ENCODE peak calls at places on chromosomes 11 and 22, in four cellular contexts. One of them, this sample, is unnamed.

GRCh38 chr11:1049431-1049891 is 12.9 kb upstream of the MUC6 start:
- DNase-seq in substantia nigra: no peak
- DNase-seq in activated CD4-positive, alpha-beta T cell treated with anti-CD3 and anti-CD28 coated beads, Interleukin-2, amount 10 ng/mL, durations not matched to agents 7 days and 5 days: no peak
- DNase-seq in epithelial cell of esophagus: peak; percentile 34
- DNase-seq in this sample: no peak

GRCh38 chr11:132202621-132203020 is 832.2 kb downstream of the NTM start:
- DNase-seq in substantia nigra: no peak
- DNase-seq in activated CD4-positive, alpha-beta T cell treated with anti-CD3 and anti-CD28 coated beads, Interleukin-2, amount 10 ng/mL, durations not matched to agents 7 days and 5 days: no peak
- DNase-seq in epithelial cell of esophagus: no peak
- DNase-seq in this sample: no peak

GRCh38 chr11:92269021-92269420 is 44.4 kb downstream of the FAT3 start:
- DNase-seq in substantia nigra: no peak
- DNase-seq in activated CD4-positive, alpha-beta T cell treated with anti-CD3 and anti-CD28 coated beads, Interleukin-2, amount 10 ng/mL, durations not matched to agents 7 days and 5 days: no peak
- DNase-seq in epithelial cell of esophagus: peak; percentile 46
- DNase-seq in this sample: no peak

GRCh38 chr11:113667801-113668200 is 38.3 kb downstream of the TMPRSS5 start:
- DNase-seq in substantia nigra: no peak
- DNase-seq in activated CD4-positive, alpha-beta T cell treated with anti-CD3 and anti-CD28 coated beads, Interleukin-2, amount 10 ng/mL, durations not matched to agents 7 days and 5 days: no peak
- DNase-seq in epithelial cell of esophagus: no peak
- DNase-seq in this sample: no peak

GRCh38 chr11:2097356-2097997 is 41.7 kb downstream of the IGF2 start:
- DNase-seq in substantia nigra: no peak
- DNase-seq in activated CD4-positive, alpha-beta T cell treated with anti-CD3 and anti-CD28 coated beads, Interleukin-2, amount 10 ng/mL, durations not matched to agents 7 days and 5 days: no peak
- DNase-seq in epithelial cell of esophagus: peak; percentile 58
- DNase-seq in this sample: peak; percentile 60

GRCh38 chr22:43921361-43921760 is 2.2 kb upstream of the PNPLA3 start:
- DNase-seq in substantia nigra: no peak
- DNase-seq in activated CD4-positive, alpha-beta T cell treated with anti-CD3 and anti-CD28 coated beads, Interleukin-2, amount 10 ng/mL, durations not matched to agents 7 days and 5 days: no peak
- DNase-seq in epithelial cell of esophagus: peak; percentile 31
- DNase-seq in this sample: no peak

GRCh38 chr22:37331034-37331428 is 48.7 kb downstream of the CYTH4 start:
- DNase-seq in substantia nigra: no peak
- DNase-seq in activated CD4-positive, alpha-beta T cell treated with anti-CD3 and anti-CD28 coated beads, Interleukin-2, amount 10 ng/mL, durations not matched to agents 7 days and 5 days: no peak
- DNase-seq in epithelial cell of esophagus: peak; percentile 75
- DNase-seq in this sample: no peak

GRCh38 chr11:134734446-134734845 is 322.4 kb upstream of the B3GAT1 start:
- DNase-seq in substantia nigra: no peak
- DNase-seq in activated CD4-positive, alpha-beta T cell treated with anti-CD3 and anti-CD28 coated beads, Interleukin-2, amount 10 ng/mL, durations not matched to agents 7 days and 5 days: no peak
- DNase-seq in epithelial cell of esophagus: no peak
- DNase-seq in this sample: no peak